ENCODE peak calls at places on chromosomes 7 and 10, in six cellular contexts. P is LoVo; J is naive thymus-derived CD4-positive, alpha-beta T cell; A is frontal cortex; R is cardiac muscle cell; Q is NCI-H1694 treated with DMSO at 0.1 percent for 48 hours. K is an unnamed sample.

GRCh38 chr7:42763137-42763551 is 148.7 kb downstream of the C7orf25 start:
- DNase-seq in P (no peak), J (no peak), A (no peak), R (peak), Q (no peak), K (no peak)

GRCh38 chr7:4247106-4247876 is 434.8 kb upstream of the FOXK1 start:
- DNase-seq in P (no peak), J (no peak), A (no peak), R (no peak), Q (no peak), K (peak)

GRCh38 chr7:130667593-130668257 is 823 bp downstream of the COPG2 start:
- DNase-seq in P (no peak), J (peak), A (peak), R (peak), Q (no peak), K (no peak)

GRCh38 chr7:114414151-114415053 is at the start of gene FOXP2:
- DNase-seq in P (peak), J (no peak), A (no peak), R (no peak), Q (peak), K (peak)

GRCh38 chr10:105797234-105797890 is 1156.3 kb downstream of the SORCS3 start:
- DNase-seq in P (peak), J (peak), A (no peak), R (peak), Q (peak), K (no peak)

GRCh38 chr7:45645141-45645969 is 71.2 kb downstream of the ADCY1 start:
- DNase-seq in P (no peak), J (no peak), A (no peak), R (no peak), Q (no peak), K (no peak)

GRCh38 chr7:111413796-111414195 is 148.5 kb downstream of the IMMP2L start:
- DNase-seq in P (no peak), J (no peak), A (no peak), R (no peak), Q (no peak), K (no peak)

GRCh38 chr10:90937645-90938258 is 16.9 kb upstream of the ANKRD1 start:
- DNase-seq in P (no peak), J (no peak), A (no peak), R (no peak), Q (no peak), K (no peak)

GRCh38 chr10:110833941-110834621 is 37.6 kb upstream of the PDCD4 start:
- DNase-seq in P (no peak), J (no peak), A (no peak), R (no peak), Q (no peak), K (no peak)

GRCh38 chr10:61744469-61744868 is 81.7 kb downstream of the CABCOCO1 start:
- DNase-seq in P (no peak), J (no peak), A (no peak), R (no peak), Q (no peak), K (no peak)